ENCODE peak calls at places on chromosome 7, in four cellular contexts. T is WTC11, I is K562, H is HepG2. Q is an unnamed sample.

GRCh38 chr7:81155654-81156373 is 237.0 kb upstream of the SEMA3C start:
- DNase-seq in T (no peak), I (no peak), H (peak), Q (no peak)

GRCh38 chr7:105389090-105389650 is 449 bp upstream of the SRPK2 start:
- DNase-seq in T (peak), I (no peak), H (peak), Q (no peak)

GRCh38 chr7:101869026-101869900 is 51.8 kb downstream of the CUX1 start:
- DNase-seq in T (peak), I (peak), H (no peak), Q (no peak)

GRCh38 chr7:27064169-27064568 is 31.6 kb downstream of the HOXA1 start:
- DNase-seq in T (no peak), I (no peak), H (no peak), Q (no peak)

GRCh38 chr7:100509213-100509612 is 25.5 kb downstream of the NYAP1 start:
- DNase-seq in T (no peak), I (no peak), H (no peak), Q (no peak)

GRCh38 chr7:42115795-42116194 is 121.2 kb downstream of the GLI3 start:
- DNase-seq in T (no peak), I (no peak), H (no peak), Q (no peak)

GRCh38 chr7:27442446-27442845 is 199.8 kb downstream of the EVX1 start:
- DNase-seq in T (no peak), I (no peak), H (no peak), Q (no peak)

GRCh38 chr7:67636363-67637355 is 640.0 kb downstream of the TYW1 start:
- DNase-seq in T (peak), I (no peak), H (no peak), Q (no peak)

GRCh38 chr7:30708412-30708811 is 26.2 kb upstream of the CRHR2 start:
- DNase-seq in T (no peak), I (no peak), H (no peak), Q (no peak)

GRCh38 chr7:55065079-55065478 is 46.3 kb downstream of the EGFR start:
- DNase-seq in T (no peak), I (no peak), H (no peak), Q (peak)

GRCh38 chr7:123041085-123041484 is 45.6 kb upstream of the TAS2R16 start:
- DNase-seq in T (no peak), I (no peak), H (no peak), Q (no peak)

GRCh38 chr7:42236266-42237161 is 495 bp downstream of the GLI3 start:
- DNase-seq in T (peak), I (no peak), H (no peak), Q (no peak)

GRCh38 chr7:22549667-22550513 is 49.9 kb upstream of the STEAP1B start:
- DNase-seq in T (peak), I (no peak), H (peak), Q (no peak)

GRCh38 chr7:9835204-9835603 is 1138.5 kb upstream of the PHF14 start:
- DNase-seq in T (no peak), I (no peak), H (no peak), Q (no peak)

GRCh38 chr7:157474685-157475084 is 137.9 kb downstream of the DNAJB6 start:
- DNase-seq in T (peak), I (peak), H (peak), Q (no peak)

GRCh38 chr7:109745677-109746410 is 1176.2 kb downstream of the DNAJB9 start:
- DNase-seq in T (no peak), I (no peak), H (no peak), Q (no peak)

GRCh38 chr7:44538093-44538797 is 2.9 kb downstream of the NPC1L1 start:
- DNase-seq in T (no peak), I (no peak), H (no peak), Q (no peak)

GRCh38 chr7:122886357-122887081 is at the start of gene CADPS2:
- DNase-seq in T (peak), I (peak), H (peak), Q (no peak)

GRCh38 chr7:36969376-36969775 is 245.1 kb upstream of the AOAH start:
- DNase-seq in T (no peak), I (no peak), H (no peak), Q (no peak)

GRCh38 chr7:53602817-53603418 is 567.5 kb downstream of the POM121L12 start:
- DNase-seq in T (no peak), I (no peak), H (no peak), Q (no peak)

GRCh38 chr7:44964384-44964830 is 14.4 kb downstream of the MYO1G start:
- DNase-seq in T (peak), I (peak), H (no peak), Q (no peak)

GRCh38 chr7:5452470-5452899 is 28.9 kb upstream of the TNRC18 start:
- DNase-seq in T (no peak), I (peak), H (no peak), Q (no peak)

GRCh38 chr7:106775552-106775936 is 89.5 kb upstream of the PIK3CG start:
- DNase-seq in T (no peak), I (peak), H (no peak), Q (no peak)

GRCh38 chr7:127392182-127392565 is 334 bp downstream of the ZNF800 start:
- DNase-seq in T (peak), I (peak), H (no peak), Q (no peak)

GRCh38 chr7:117077658-117078057 is 124.4 kb downstream of the ST7 start:
- DNase-seq in T (no peak), I (no peak), H (peak), Q (no peak)

GRCh38 chr7:121397346-121397745 is 1.2 kb upstream of the FAM3C start:
- DNase-seq in T (no peak), I (no peak), H (no peak), Q (no peak)

GRCh38 chr7:121394709-121395140 is 1.4 kb downstream of the FAM3C start:
- DNase-seq in T (no peak), I (peak), H (peak), Q (no peak)

GRCh38 chr7:121395961-121396757 is at the start of gene FAM3C:
- DNase-seq in T (peak), I (peak), H (peak), Q (peak)

GRCh38 chr7:121397832-121398231 is 1.7 kb upstream of the FAM3C start:
- DNase-seq in T (no peak), I (no peak), H (no peak), Q (no peak)

GRCh38 chr7:121395494-121395960 is 581 bp downstream of the FAM3C start:
- DNase-seq in T (peak), I (no peak), H (peak), Q (no peak)
- TF ChIP-seq CBFB in T (no peak), I (no peak), H (no peak), Q (no peak)

DNA sequence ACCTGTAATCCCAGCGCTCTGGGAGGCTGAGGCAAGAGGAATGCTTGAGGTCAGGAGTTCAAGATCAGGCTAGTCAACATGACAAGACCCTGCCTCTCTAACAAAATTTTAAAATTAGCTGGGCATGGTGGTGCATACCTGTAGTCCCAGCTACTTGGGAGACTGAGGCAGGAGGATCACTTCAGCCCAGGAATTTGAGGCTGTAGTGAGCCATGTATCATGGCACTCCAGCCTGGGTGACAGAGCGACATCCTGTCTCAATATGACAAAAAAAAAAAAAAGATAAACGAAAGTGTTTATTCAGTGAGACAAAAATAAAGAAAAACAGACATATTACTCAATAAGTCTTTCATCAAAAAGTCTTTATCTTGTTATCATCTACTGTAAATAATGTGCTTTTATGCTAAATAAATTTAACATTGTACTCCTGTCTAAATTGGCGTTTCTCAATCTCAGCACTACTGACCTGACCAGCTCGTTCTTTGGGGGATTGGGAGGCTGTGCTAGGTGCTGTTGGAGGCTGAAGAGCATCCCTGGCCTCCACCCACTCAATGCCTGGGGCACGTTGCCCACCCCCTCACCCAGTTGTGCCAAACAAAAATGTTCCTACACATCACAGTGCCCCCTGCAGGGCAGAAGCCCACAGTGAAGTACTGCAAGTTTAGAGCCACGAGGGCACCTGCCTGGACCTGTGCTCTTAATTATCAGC is 57.7 kb downstream of the NCAPG2 start:
- DNase-seq in T (peak), I (peak), H (peak), Q (no peak)
- TF ChIP-seq CBFB in T (no peak), I (no peak), H (no peak), Q (no peak)

GRCh38 chr7:139762886-139763285 is 14.9 kb downstream of the HIPK2 start:
- DNase-seq in T (no peak), I (no peak), H (no peak), Q (no peak)
- TF ChIP-seq CBFB in T (no peak), I (no peak), H (no peak), Q (no peak)

DNA sequence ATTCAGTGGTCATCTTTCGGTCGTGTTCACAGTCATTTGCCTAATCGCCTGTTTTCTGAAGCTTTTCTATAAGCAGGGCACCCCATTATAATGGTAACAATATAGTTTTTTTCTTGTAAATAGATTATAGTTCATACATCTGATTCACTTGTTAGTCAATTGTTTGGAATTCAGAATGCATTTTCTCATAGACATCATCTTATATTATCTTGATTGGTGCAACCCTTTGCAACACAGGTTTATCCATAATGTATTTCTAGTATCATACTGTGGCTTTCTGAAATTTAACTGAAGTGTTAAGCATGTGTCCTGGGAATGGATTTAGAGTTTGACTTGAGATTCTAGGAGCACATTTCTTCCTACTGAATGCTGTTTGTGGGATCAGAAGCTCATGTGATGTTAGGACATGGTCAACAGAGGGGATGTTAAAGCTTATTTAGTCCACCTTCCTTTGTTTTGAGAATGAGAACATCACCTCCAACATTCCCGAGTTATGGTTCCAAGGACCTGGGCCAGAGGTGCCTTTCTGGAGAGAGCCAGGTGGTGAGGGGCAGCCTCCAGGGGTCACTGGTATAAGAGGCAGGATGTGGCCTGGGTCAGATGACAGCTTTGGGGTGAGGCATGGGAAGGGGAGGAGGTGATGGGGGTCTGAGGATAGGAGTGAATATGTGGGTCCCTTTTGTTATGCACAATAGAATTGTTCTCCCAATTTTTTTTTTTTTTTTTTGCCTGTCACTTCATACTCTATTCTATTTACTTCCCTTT is 415.6 kb downstream of the EXOC4 start:
- DNase-seq in T (peak), I (no peak), H (no peak), Q (no peak)
- TF ChIP-seq CBFB in T (no peak), I (no peak), H (no peak), Q (no peak)

GRCh38 chr7:86908948-86909347 is 150.5 kb downstream of the ELAPOR2 start:
- DNase-seq in T (peak), I (no peak), H (no peak), Q (no peak)
- TF ChIP-seq CBFB in T (no peak), I (no peak), H (no peak), Q (no peak)

GRCh38 chr7:515628-516027 is 4.0 kb downstream of the PDGFA start:
- DNase-seq in T (peak), I (no peak), H (no peak), Q (no peak)

GRCh38 chr7:514651-515598 is 4.7 kb downstream of the PDGFA start:
- DNase-seq in T (peak), I (peak), H (no peak), Q (no peak)

GRCh38 chr7:516216-516605 is 3.4 kb downstream of the PDGFA start:
- DNase-seq in T (no peak), I (no peak), H (no peak), Q (no peak)

GRCh38 chr7:517848-518629 is 1.6 kb downstream of the PDGFA start:
- DNase-seq in T (peak), I (no peak), H (no peak), Q (no peak)

GRCh38 chr7:516606-517456 is 2.8 kb downstream of the PDGFA start:
- DNase-seq in T (no peak), I (peak), H (peak), Q (no peak)
- TF ChIP-seq CBFB in T (no peak), I (no peak), H (no peak), Q (no peak)

Q was measured in GM12878.